ENCODE peak calls at places on chromosomes 2 and 18, in seven cellular contexts. W is CD8-positive, alpha-beta memory T cell; H is HepG2; D is mammary epithelial cell; S is CD4-positive, CD25-positive, alpha-beta regulatory T cell; Y is GM23248; R is tibial artery. O is an unnamed sample.

GRCh38 chr2:29420484-29420883 is 305.3 kb downstream of the CLIP4 start:
- DNase-seq in W (no peak), H (no peak), D (no peak), S (no peak), Y (no peak), R (no peak), O (no peak)

GRCh38 chr2:77147154-77147553 is 375.0 kb downstream of the LRRTM4 start:
- DNase-seq in W (no peak), H (no peak), D (no peak), S (no peak), Y (no peak), R (no peak), O (no peak)

GRCh38 chr2:234286118-234286598 is 210.7 kb downstream of the ARL4C start:
- DNase-seq in W (no peak), H (no peak), D (no peak), S (no peak), Y (no peak), R (no peak), O (peak; percentile 49)

GRCh38 chr2:140658766-140659165 is 1472.0 kb downstream of the LRP1B start:
- DNase-seq in W (no peak), H (no peak), D (no peak), S (no peak), Y (no peak), R (no peak), O (no peak)

GRCh38 chr18:10838594-10838993 is 310.8 kb downstream of the PIEZO2 start:
- DNase-seq in W (no peak), H (no peak), D (no peak), S (no peak), Y (no peak), R (no peak), O (no peak)

GRCh38 chr18:48027401-48027931 is 97.0 kb upstream of the SMAD2 start:
- DNase-seq in W (no peak), H (no peak), D (no peak), S (no peak), Y (peak; percentile 25), R (peak; percentile 85), O (no peak)

GRCh38 chr2:148613231-148614023 is 31.1 kb upstream of the EPC2 start:
- DNase-seq in W (no peak), H (no peak), D (no peak), S (no peak), Y (no peak), R (no peak), O (no peak)

GRCh38 chr2:31962757-31963361 is 47.9 kb downstream of the MEMO1 start:
- DNase-seq in W (no peak), H (no peak), D (no peak), S (no peak), Y (no peak), R (no peak), O (no peak)

GRCh38 chr2:39715822-39716221 is 50.1 kb downstream of the TMEM178A start:
- DNase-seq in W (no peak), H (no peak), D (no peak), S (no peak), Y (no peak), R (no peak), O (no peak)

DNA sequence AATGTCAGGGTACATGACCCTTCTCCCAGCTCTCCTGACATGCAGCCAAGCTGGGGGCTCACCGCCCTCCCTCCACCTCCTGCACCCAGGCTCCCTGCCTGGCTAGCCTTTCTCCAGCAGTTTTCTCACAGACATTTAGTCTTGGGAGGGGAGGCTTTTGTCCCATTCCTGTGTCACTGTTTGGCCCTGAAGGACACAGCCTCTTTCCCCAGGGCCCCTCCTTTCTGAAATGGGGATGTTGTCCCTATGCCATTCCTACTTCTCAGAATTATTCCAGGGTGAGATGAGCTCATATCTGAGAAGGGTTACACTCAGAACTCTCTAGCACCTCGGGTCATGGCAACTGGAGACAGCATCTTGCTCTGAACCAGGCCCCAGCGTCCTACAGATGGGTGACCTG is 47.3 kb upstream of the MRPL33 start:
- DNase-seq in W (no peak), H (no peak), D (no peak), S (no peak), Y (no peak), R (no peak), O (no peak)
- H3K27ac ChIP-seq in W (no peak overlapping the region), H (no peak overlapping the region), D (no peak overlapping the region), S (no peak overlapping the region), Y (no peak overlapping the region), R (peak overlapping the region; percentile 94), O (no peak overlapping the region)

GRCh38 chr18:36162981-36163380 is 24.3 kb upstream of the MOCOS start:
- DNase-seq in W (no peak), H (no peak), D (no peak), S (no peak), Y (peak; percentile 14), R (no peak), O (no peak)

GRCh38 chr18:36155960-36156757 is 26.5 kb downstream of the ELP2 start:
- DNase-seq in W (no peak), H (no peak), D (no peak), S (no peak), Y (peak; percentile 54), R (no peak), O (no peak)

GRCh38 chr18:36153771-36154170 is 24.1 kb downstream of the ELP2 start:
- DNase-seq in W (no peak), H (no peak), D (no peak), S (no peak), Y (peak; percentile 7), R (no peak), O (no peak)

GRCh38 chr18:36157441-36157840 is 27.7 kb downstream of the ELP2 start:
- DNase-seq in W (no peak), H (no peak), D (no peak), S (no peak), Y (peak; percentile 59), R (no peak), O (no peak)

GRCh38 chr18:36158261-36158867 is 28.7 kb downstream of the ELP2 start:
- DNase-seq in W (no peak), H (no peak), D (peak; percentile 17), S (no peak), Y (peak; percentile 85), R (no peak), O (no peak)
- H3K27ac ChIP-seq in W (no peak overlapping the region), H (no peak overlapping the region), D (no peak overlapping the region), S (no peak overlapping the region), Y (peak overlapping the region; percentile 82), R (no peak overlapping the region), O (no peak overlapping the region)

DNA sequence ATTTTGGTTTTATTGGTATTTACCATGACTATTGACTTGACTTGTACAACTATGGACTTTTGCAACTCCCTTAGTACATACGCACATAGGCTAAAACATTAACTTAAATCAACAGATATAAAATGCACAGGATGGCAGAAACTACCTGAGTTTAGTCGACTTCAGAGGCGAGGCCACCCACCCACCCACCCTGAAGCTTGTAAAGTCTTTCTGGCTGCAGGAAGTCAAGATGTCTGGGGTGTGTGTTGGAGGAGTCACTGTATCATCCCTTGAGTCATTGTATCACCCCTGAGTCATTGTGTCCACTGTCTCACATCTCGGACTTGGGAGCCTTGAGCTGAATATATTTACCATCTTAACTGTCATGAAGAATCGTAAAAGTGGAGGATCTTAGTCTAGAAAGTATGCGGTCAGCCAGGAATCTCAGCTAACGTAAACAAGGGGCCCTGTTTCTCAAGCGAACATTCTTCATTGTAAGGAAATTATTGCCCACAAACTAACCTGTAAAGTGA is 140.0 kb upstream of the ST6GAL2 start:
- DNase-seq in W (no peak), H (no peak), D (no peak), S (no peak), Y (peak; percentile 77), R (no peak), O (no peak)
- H3K27ac ChIP-seq in W (no peak overlapping the region), H (no peak overlapping the region), D (no peak overlapping the region), S (no peak overlapping the region), Y (no peak overlapping the region), R (no peak overlapping the region), O (no peak overlapping the region)

DNA sequence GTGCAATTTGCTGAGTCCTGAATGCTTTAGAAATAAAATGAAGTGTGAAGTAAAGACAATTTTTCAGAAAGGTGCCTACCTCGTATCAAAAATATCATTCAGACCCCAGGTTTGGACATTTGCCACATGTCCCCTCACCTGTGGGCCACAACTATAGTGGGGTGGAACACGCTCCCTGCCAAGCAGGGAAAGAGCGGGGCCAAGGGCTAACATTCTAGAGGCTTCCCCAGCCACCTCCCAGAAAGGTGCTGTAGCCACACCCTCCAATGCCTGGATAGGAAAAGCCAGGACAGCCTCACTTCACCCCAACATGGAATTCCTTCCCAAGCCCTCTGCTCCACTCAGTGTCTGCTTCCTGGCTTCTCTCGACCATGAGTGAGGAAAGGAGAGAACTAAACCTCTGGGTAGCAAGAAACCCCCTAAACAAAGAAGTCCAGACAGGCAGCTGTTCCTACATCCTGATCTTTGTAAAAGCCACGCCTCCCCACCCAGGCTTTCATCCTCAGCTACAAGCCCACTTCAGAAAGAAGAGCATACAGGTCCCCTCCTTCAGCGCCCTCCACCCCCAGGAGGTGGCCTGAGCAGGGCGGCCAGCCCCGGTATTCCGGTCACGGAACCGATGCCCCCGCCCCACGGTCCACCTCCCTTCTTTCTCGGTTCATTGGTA is 2.1 kb downstream of the COL6A3 start:
- DNase-seq in W (no peak), H (no peak), D (no peak), S (no peak), Y (peak; percentile 68), R (no peak), O (no peak)
- H3K27ac ChIP-seq in W (no peak overlapping the region), H (no peak overlapping the region), D (no peak overlapping the region), S (no peak overlapping the region), Y (peak overlapping the region; percentile 99), R (peak overlapping the region; percentile 81), O (no peak overlapping the region)

GRCh38 chr18:55395811-55396210 is 192.2 kb downstream of the TCF4 start:
- DNase-seq in W (no peak), H (no peak), D (no peak), S (no peak), Y (no peak), R (no peak), O (no peak)

GRCh38 chr18:55400590-55401274 is 187.3 kb downstream of the TCF4 start:
- DNase-seq in W (no peak), H (no peak), D (no peak), S (no peak), Y (peak; percentile 47), R (no peak), O (no peak)

GRCh38 chr18:55398858-55399257 is 189.1 kb downstream of the TCF4 start:
- DNase-seq in W (no peak), H (no peak), D (no peak), S (no peak), Y (peak; percentile 46), R (no peak), O (no peak)

GRCh38 chr18:55396979-55397378 is 191.0 kb downstream of the TCF4 start:
- DNase-seq in W (no peak), H (no peak), D (no peak), S (no peak), Y (no peak), R (no peak), O (no peak)

GRCh38 chr18:55396267-55396905 is 191.6 kb downstream of the TCF4 start:
- DNase-seq in W (no peak), H (no peak), D (no peak), S (no peak), Y (no peak), R (no peak), O (no peak)
- H3K27ac ChIP-seq in W (no peak overlapping the region), H (no peak overlapping the region), D (no peak overlapping the region), S (no peak overlapping the region), Y (no peak overlapping the region), R (no peak overlapping the region), O (no peak overlapping the region)

GRCh38 chr18:3790702-3791101 is 340.7 kb downstream of the TGIF1 start:
- DNase-seq in W (no peak), H (no peak), D (no peak), S (no peak), Y (no peak), R (no peak), O (no peak)
- H3K27ac ChIP-seq in W (no peak overlapping the region), H (no peak overlapping the region), D (no peak overlapping the region), S (no peak overlapping the region), Y (no peak overlapping the region), R (no peak overlapping the region), O (no peak overlapping the region)

O was measured in DND-41.